ENCODE peak calls at places on chromosomes 1 and 21, in nine cellular contexts. S, Z, J, F, A, Q, X, Y and C are unnamed samples.

GRCh38 chr1:229229721-229230135 is 41.2 kb upstream of the RAB4A start:
- DNase-seq in S (no peak), Z (no peak), J (no peak), F (no peak), A (no peak), Q (no peak), X (no peak), Y (peak), C (no peak)

GRCh38 chr1:97379387-97380075 is 541.3 kb downstream of the DPYD start:
- DNase-seq in S (no peak), Z (no peak), J (peak), F (no peak), A (no peak), Q (no peak), X (peak), Y (no peak), C (no peak)

GRCh38 chr1:226060976-226061792 is 1.3 kb upstream of the H3-3A start:
- DNase-seq in S (peak), Z (no peak), J (no peak), F (peak), A (no peak), Q (no peak), X (no peak), Y (no peak), C (peak)

GRCh38 chr1:192539450-192540132 is 36.0 kb upstream of the RGS1 start:
- DNase-seq in S (no peak), Z (no peak), J (peak), F (no peak), A (no peak), Q (no peak), X (peak), Y (no peak), C (no peak)

GRCh38 chr1:8563944-8564537 is 246.1 kb downstream of the SLC45A1 start:
- DNase-seq in S (no peak), Z (no peak), J (no peak), F (no peak), A (no peak), Q (no peak), X (no peak), Y (no peak), C (no peak)

GRCh38 chr21:17461014-17461413 is 51.8 kb upstream of the CXADR start:
- DNase-seq in S (no peak), Z (no peak), J (no peak), F (no peak), A (no peak), Q (no peak), X (peak), Y (no peak), C (no peak)

GRCh38 chr1:48031676-48032075 is 34.5 kb upstream of the TRABD2B start:
- DNase-seq in S (no peak), Z (no peak), J (no peak), F (no peak), A (no peak), Q (no peak), X (no peak), Y (no peak), C (no peak)

GRCh38 chr21:46294647-46295176 is 8.6 kb downstream of the YBEY start:
- DNase-seq in S (no peak), Z (no peak), J (no peak), F (no peak), A (no peak), Q (no peak), X (peak), Y (no peak), C (no peak)

GRCh38 chr1:48920741-48921330 is 144.1 kb upstream of the BEND5 start:
- DNase-seq in S (no peak), Z (no peak), J (no peak), F (peak), A (no peak), Q (no peak), X (no peak), Y (no peak), C (no peak)

GRCh38 chr1:236114076-236114747 is 28.1 kb upstream of the GPR137B start:
- DNase-seq in S (no peak), Z (no peak), J (no peak), F (no peak), A (no peak), Q (no peak), X (no peak), Y (no peak), C (no peak)

GRCh38 chr1:16369821-16370220 is 2.8 kb downstream of the SZRD1 start:
- DNase-seq in S (no peak), Z (no peak), J (no peak), F (no peak), A (no peak), Q (no peak), X (no peak), Y (no peak), C (no peak)